ENCODE peak calls at places on chromosomes 13 and 19, in five cellular contexts. J is omental fat pad, W is heart left ventricle, P is ovary, O is stomach. F is an unnamed sample.

GRCh38 chr13:113998781-113999617 is 25.1 kb upstream of the C13orf46 start:
- DNase-seq in P (no peak), W (peak), J (no peak), O (no peak), F (no peak)

GRCh38 chr13:83498486-83499190 is 383.6 kb downstream of the SLITRK1 start:
- DNase-seq in P (no peak), O (no peak), J (no peak), W (no peak), F (no peak)

GRCh38 chr13:29448124-29448685 is 147.3 kb downstream of the SLC7A1 start:
- DNase-seq in P (no peak), J (no peak), O (no peak), W (peak), F (no peak)

GRCh38 chr13:109626386-109627171 is 159.8 kb downstream of the IRS2 start:
- DNase-seq in O (no peak), J (no peak), P (no peak), W (no peak), F (no peak)

GRCh38 chr13:74465279-74465678 is 331.1 kb upstream of the KLF12 start:
- DNase-seq in J (no peak), O (no peak), P (no peak), W (no peak), F (no peak)

GRCh38 chr19:12834418-12834943 is at the start of gene RTBDN:
- DNase-seq in W (no peak), O (no peak), P (no peak), J (no peak), F (no peak)

GRCh38 chr13:52926971-52927370 is 78.5 kb upstream of the PCDH8 start:
- DNase-seq in J (no peak), P (no peak), O (no peak), W (no peak), F (no peak)

GRCh38 chr13:94710081-94710809 is 2.1 kb downstream of the SOX21 start:
- DNase-seq in O (no peak), P (no peak), W (no peak), J (no peak), F (no peak)

GRCh38 chr13:114034481-114034891 is 60.6 kb upstream of the C13orf46 start:
- DNase-seq in W (no peak), J (no peak), P (no peak), O (no peak), F (no peak)

GRCh38 chr19:33778089-33778791 is 18.4 kb upstream of the KCTD15 start:
- DNase-seq in P (peak), O (peak), W (peak), J (peak), F (peak)

GRCh38 chr19:46621191-46622117 is 3.4 kb downstream of the PTGIR start:
- DNase-seq in W (peak), J (no peak), O (no peak), P (no peak), F (no peak)

GRCh38 chr13:27621116-27621365 is 651 bp upstream of the POLR1D start:
- DNase-seq in P (no peak), J (no peak), O (no peak), W (no peak), F (no peak)

GRCh38 chr13:75091707-75092106 is 390.3 kb downstream of the TBC1D4 start:
- DNase-seq in J (no peak), O (no peak), P (no peak), W (no peak), F (no peak)

GRCh38 chr13:51827254-51827653 is 17.7 kb downstream of the TMEM272 start:
- DNase-seq in J (no peak), P (no peak), O (no peak), W (no peak), F (no peak)

GRCh38 chr19:7417671-7418324 is 69.1 kb downstream of the ARHGEF18 start:
- DNase-seq in O (no peak), J (no peak), P (no peak), W (no peak), F (no peak)

GRCh38 chr19:10514211-10515145 is 2.8 kb downstream of the S1PR5 start:
- DNase-seq in J (no peak), W (no peak), P (no peak), O (no peak), F (no peak)

DNA sequence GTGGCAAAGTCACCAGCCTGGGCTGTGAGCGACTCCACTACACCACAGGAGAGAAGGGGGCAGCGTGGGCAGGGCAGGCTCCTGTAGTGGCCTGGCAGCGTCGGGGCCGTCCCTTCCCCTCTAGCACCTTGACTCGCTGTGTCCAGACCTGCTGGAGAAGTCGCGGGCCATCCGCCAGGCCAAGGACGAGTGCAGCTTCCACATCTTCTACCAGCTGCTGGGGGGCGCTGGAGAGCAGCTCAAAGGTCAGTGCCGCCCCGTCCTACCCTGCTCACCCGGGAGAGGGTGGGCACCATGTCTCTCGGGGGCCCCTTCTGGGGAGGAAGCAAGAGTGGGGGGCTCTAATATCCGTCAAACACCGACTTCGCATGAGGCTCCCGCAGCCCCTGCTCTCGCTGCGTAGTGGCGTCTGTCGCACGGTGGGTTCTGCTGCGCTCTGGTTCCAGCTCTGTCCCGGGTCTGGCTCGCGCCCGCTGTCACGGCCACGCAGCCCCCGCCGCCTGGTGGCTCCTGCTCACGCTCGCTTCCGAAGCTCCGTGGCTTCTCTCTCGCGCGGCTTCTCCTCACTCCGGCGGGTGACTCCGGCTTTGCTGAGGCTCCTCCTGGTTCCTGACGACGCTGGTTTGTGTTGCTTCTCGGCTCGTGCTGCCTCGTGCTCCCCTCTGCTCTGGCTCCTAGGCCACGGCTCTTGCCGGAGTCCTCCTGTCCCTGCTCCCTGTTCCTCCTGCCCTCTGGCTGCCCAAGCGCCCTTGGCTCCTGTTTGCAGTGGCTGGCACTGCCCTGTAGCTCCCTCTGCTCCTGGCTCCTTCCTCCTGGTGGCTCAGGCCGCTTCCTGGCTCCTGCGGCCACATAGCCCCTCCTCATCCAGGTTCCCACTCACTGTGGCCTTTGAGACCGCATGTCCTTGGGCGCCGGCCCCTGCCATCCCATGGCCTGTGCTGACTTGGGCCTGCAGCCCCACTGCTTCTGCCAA is 27.2 kb downstream of the MYH14 start:
- DNase-seq in J (no peak), W (peak), O (no peak), P (no peak), F (no peak)
- TF ChIP-seq CTCF in J (no peak), W (no peak), O (no peak), P (no peak), F (peak)

GRCh38 chr13:69324109-69324886 is 783.3 kb upstream of the ATXN8OS start:
- DNase-seq in J (no peak), P (no peak), O (no peak), W (no peak), F (no peak)
- TF ChIP-seq CTCF in J (no peak), P (no peak), O (no peak), W (no peak), F (peak)

GRCh38 chr13:98189841-98190505 is 12.9 kb upstream of the RNF113B start:
- DNase-seq in J (no peak), W (peak), O (no peak), P (no peak), F (no peak)
- TF ChIP-seq CTCF in J (no peak), W (peak), O (no peak), P (peak), F (peak)

DNA sequence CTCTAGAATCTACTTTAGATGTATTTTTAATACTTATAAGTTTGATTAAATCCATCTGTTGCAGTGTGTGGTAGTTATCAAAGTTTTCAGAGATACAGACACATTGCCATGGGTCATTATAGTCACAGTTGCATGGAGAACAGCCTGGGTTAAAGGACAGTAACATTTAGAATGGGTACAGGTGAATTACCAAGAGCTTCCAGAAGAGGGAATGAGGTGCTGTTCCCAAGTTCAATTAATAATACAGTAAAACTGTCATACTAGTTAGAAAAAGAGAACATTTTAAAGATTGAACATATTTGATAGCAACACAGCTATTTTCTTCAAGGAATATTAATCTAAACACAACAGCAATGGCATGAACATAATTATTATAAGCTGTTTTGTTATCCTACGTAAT is 322.6 kb upstream of the SLC10A2 start:
- DNase-seq in J (no peak), O (no peak), P (no peak), W (no peak), F (no peak)
- TF ChIP-seq CTCF in J (no peak), O (no peak), P (no peak), W (no peak), F (peak)

DNA sequence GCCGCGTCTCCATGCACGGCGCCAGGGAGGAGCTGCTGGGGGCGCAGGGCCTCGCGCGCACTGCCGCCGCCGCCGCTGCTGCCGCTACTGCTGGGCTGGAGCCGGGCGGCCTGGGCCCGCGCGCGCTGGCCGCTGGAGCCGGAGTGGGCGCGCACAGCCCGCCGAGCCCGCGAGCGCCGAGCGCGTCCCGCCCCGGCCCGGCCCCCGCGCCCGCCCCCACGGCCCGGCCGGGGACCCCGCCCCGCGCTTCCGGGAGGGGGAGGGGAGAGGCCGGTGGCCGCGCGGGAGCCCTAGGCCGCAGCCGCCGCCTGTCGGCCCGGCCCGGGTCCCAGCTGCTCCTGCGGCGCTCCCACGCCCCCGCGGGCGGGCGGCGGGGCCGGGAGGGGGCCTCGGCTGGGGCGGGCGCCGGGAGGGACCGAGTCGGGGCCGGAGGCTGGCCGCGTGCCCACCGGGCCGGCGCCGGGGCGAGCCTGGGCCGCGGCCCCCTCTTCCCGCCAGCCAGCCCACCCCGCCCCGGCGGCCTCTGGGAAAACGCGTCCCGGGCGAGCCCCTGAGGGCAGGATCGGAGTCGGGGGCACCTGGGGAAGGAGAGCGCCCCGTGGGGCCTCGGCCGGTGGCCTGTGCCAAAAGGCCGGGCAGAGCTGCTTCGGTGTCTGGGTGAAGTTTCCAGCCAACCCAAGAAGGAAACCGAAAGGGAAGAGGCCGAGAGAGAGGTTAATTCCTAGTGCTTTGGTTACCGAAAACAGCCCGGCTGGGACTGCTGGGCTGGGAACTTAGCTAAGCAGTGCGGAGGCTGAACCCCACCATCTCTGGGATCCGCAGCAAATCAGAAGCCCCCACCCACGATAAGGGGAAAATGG is at the start of gene STK24:
- DNase-seq in O (peak), W (peak), J (no peak), P (peak), F (peak)
- TF ChIP-seq CTCF in O (no peak), W (no peak), J (no peak), P (no peak), F (no peak)

F was measured in progenitor cell of endocrine pancreas.